ENCODE peak calls at places on chromosomes 3 and 15, in four cellular contexts. O, B, Y and Q are unnamed samples.

GRCh38 chr3:17672506-17672905 is 69.9 kb downstream of the TBC1D5 start:
- DNase-seq in O (no peak), Y (no peak), B (no peak), Q (no peak)

GRCh38 chr15:64315136-64315661 is 40.8 kb downstream of the CSNK1G1 start:
- DNase-seq in Y (no peak), O (no peak), B (no peak), Q (no peak)

GRCh38 chr15:41599061-41599460 is 40.0 kb downstream of the TYRO3 start:
- DNase-seq in B (no peak), Y (no peak), O (no peak), Q (no peak)

GRCh38 chr3:39262842-39263241 is 17.0 kb downstream of the CX3CR1 start:
- DNase-seq in O (no peak), B (no peak), Y (no peak), Q (no peak)

GRCh38 chr3:124157748-124158147 is 165.8 kb upstream of the ROPN1 start:
- DNase-seq in Y (no peak), B (no peak), O (no peak), Q (no peak)

GRCh38 chr3:78847603-78848002 is 920.2 kb downstream of the ROBO1 start:
- DNase-seq in B (no peak), Y (no peak), O (no peak), Q (no peak)

GRCh38 chr3:152961323-152961722 is 126.4 kb downstream of the P2RY1 start:
- DNase-seq in B (no peak), O (no peak), Y (peak), Q (no peak)

GRCh38 chr3:1103525-1103924 is 10.7 kb downstream of the CNTN6 start:
- DNase-seq in O (no peak), Y (no peak), B (no peak), Q (no peak)

GRCh38 chr15:72117698-72118399 is at the start of gene MYO9A:
- DNase-seq in B (peak), O (peak), Y (peak), Q (peak)

GRCh38 chr15:68806220-68807105 is 14.2 kb downstream of the ANP32A start:
- DNase-seq in O (no peak), Y (no peak), B (no peak), Q (no peak)

GRCh38 chr15:77632760-77633133 is at the start of gene LINGO1:
- DNase-seq in Y (peak), O (no peak), B (no peak), Q (peak)

GRCh38 chr3:192830279-192831110 is 87.2 kb downstream of the MB21D2 start:
- DNase-seq in B (no peak), O (no peak), Y (no peak), Q (no peak)

GRCh38 chr15:79849789-79850188 is 47.0 kb downstream of the MTHFS start:
- DNase-seq in B (no peak), Y (peak), O (peak), Q (no peak)

GRCh38 chr3:47542614-47543173 is 29.2 kb upstream of the ELP6 start:
- DNase-seq in Y (peak), B (no peak), O (no peak), Q (no peak)

GRCh38 chr3:54954019-54954418 is 26.2 kb upstream of the LRTM1 start:
- DNase-seq in B (no peak), Y (no peak), O (no peak), Q (no peak)

GRCh38 chr15:60840703-60841411 is 361.9 kb upstream of the ICE2 start:
- DNase-seq in B (no peak), Y (no peak), O (no peak), Q (peak)

GRCh38 chr3:40317061-40317676 is 7.7 kb downstream of the EIF1B start:
- DNase-seq in B (no peak), O (no peak), Y (peak), Q (peak)

GRCh38 chr3:58874248-58874741 is 175.5 kb downstream of the CFAP20DC start:
- DNase-seq in Y (no peak), O (no peak), B (no peak), Q (no peak)

GRCh38 chr3:160016972-160017371 is 28.3 kb downstream of the IL12A start:
- DNase-seq in Y (no peak), B (no peak), O (no peak), Q (no peak)

DNA sequence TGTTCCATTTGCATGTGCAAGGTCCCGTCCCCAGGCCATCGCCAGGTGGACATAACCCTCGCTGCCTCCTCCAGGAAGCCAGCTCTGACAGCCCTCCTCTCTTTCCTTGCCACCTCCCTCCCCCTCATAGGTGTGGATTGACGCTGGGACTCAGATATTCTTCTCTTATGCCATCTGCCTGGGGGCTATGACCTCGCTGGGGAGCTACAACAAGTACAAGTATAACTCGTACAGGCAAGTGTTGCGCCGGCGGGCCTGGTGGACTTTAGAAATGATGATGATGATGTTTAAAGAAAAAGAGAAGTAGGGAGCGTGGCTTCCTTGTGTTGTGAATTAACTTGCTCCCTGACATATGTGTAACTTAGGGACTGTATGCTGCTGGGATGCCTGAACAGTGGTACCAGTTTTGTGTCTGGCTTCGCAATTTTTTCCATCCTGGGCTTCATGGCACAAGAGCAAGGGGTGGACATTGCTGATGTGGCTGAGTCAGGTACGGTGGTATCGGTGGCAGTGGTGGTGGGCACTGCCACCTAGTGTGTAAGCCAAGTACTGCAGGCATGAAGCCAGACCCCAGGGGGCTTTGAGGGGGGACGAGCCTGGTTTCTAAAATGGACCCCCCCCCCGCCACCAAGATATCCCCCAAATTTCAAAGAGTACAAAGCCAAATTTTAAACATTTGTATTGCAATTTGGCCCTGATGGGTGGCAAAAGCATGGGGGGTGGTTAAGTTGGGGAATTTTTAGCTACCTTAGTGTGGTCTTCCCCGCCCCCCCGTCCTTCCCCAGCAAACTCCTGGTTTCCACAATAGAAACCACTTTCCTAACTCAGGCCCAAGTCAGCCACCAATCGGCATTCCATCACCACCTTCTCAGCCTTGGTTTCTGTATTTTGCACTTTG is 65.6 kb downstream of the SLC6A6 start:
- DNase-seq in O (peak), B (no peak), Y (peak), Q (no peak)
- TF ChIP-seq POLR2A in O (no peak), B (no peak), Y (no peak), Q (no peak)

DNA sequence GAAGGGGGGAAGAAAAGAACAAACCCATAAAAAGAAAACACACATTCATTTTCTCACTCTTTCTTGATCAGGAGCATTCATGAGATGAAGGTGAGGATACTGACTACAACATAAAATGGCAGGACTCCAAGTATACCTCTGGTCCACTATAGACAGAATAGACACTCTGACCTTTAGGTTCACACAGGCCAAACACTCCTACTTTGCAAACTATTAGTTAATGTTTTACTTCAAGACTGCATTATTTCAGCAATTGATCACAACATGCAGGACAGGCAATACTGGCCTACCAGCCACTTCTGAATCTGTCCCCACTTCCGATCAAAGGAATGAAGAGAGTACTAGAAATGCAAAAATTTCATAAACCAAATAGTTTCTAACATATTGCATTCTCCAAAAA is 47.0 kb downstream of the LRRFIP2 start:
- DNase-seq in B (no peak), Y (no peak), O (no peak), Q (no peak)
- TF ChIP-seq POLR2A in B (no peak), Y (no peak), O (no peak), Q (no peak)

GRCh38 chr3:187368765-187369450 is 723 bp downstream of the RTP4 start:
- DNase-seq in O (no peak), Y (no peak), B (no peak), Q (no peak)
- TF ChIP-seq POLR2A in O (no peak), Y (no peak), B (no peak), Q (no peak)

GRCh38 chr3:63064216-63064755 is 189.1 kb upstream of the CADPS start:
- DNase-seq in O (no peak), Y (no peak), B (no peak), Q (no peak)
- TF ChIP-seq POLR2A in O (no peak), Y (no peak), B (no peak), Q (no peak)

DNA sequence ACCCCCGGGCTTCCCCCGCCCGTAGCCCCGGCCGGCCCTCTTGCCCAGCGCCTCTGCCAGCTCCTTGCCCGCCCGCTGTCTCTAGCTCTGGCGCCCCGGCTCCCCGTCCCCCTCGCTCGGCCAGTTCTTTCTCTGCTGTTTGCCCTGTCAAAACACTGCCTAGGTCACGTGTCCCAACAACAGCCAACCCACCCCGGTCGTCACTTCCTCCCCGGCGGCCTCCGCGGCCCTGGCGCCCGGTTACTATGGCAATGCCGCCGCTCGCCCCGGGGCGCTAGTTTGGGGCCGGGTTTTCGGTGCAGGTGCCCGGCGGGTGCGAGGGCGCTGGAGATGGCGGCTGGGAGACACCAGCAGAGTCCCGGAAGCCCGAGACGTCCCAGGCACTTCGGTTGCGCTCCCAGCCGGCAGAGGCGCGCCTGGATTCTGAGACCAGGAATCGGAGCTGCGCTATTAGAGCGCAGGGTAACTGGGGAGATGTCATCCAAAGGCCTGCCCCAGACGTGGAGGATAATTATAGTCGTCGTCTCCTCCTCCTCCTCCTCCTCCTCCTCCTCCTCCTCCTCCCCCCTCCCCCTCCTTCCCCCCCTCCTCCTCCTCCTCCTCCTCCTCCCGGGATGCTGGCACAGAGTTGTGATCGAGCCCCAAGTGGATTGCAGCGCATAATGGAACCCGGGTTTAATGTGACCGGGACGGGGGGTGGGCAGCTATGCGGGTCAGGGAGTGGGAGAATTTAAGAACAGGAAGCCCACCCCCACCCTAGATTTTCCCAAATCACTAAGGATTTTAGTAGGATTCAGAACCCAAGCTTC is at the start of gene ATOSA:
- DNase-seq in Y (peak), O (peak), B (peak), Q (peak)
- TF ChIP-seq POLR2A in Y (peak), O (no peak), B (peak), Q (no peak)

GRCh38 chr15:89052474-89052873 is 35.8 kb upstream of the ABHD2 start:
- DNase-seq in B (no peak), O (no peak), Y (no peak), Q (no peak)

GRCh38 chr15:89054873-89055272 is 33.4 kb upstream of the ABHD2 start:
- DNase-seq in B (no peak), O (no peak), Y (no peak), Q (no peak)

GRCh38 chr15:89057506-89058133 is 30.6 kb upstream of the ABHD2 start:
- DNase-seq in Y (peak), B (peak), O (peak), Q (peak)

DNA sequence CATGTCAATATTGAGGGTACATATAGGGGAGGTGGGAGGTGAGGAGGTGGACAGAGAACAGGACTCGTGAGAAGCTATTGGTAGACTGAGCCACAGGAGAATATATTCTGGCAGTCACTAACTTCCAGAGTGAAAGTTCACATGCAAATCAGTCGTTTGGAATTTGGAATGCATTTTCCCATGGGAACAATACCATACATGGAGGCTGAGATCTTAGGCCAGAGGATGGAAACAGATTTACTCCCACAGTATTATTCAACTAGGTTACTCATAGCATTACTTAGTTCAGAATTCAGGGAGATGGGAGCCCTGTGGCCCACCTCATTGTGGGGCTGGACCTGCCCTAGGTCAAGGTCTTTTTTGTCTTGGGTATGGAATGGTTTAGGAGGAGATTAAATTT is 36.4 kb upstream of the ABHD2 start:
- DNase-seq in B (no peak), O (no peak), Y (no peak), Q (no peak)
- TF ChIP-seq POLR2A in B (no peak), O (no peak), Y (no peak), Q (no peak)

GRCh38 chr15:62850791-62851291 is 191.7 kb upstream of the TPM1 start:
- DNase-seq in Y (no peak), B (no peak), O (no peak), Q (no peak)
- TF ChIP-seq POLR2A in Y (no peak), B (no peak), O (no peak), Q (no peak)

GRCh38 chr3:128492353-128493220 is at the start of gene GATA2:
- DNase-seq in B (no peak), Y (peak), O (no peak), Q (peak)
- TF ChIP-seq POLR2A in B (no peak), Y (peak), O (no peak), Q (no peak)

GRCh38 chr15:75712668-75713337 is at the start of gene CSPG4:
- DNase-seq in O (peak), B (no peak), Y (no peak), Q (peak)
- TF ChIP-seq POLR2A in O (no peak), B (no peak), Y (peak), Q (peak)

GRCh38 chr3:57555316-57555715 is 758 bp upstream of the PDE12 start:
- DNase-seq in Y (no peak), O (no peak), B (no peak), Q (no peak)

GRCh38 chr3:57559526-57559925 is 3.5 kb downstream of the PDE12 start:
- DNase-seq in B (no peak), Y (no peak), O (no peak), Q (no peak)

GRCh38 chr3:57555738-57556458 is at the start of gene PDE12:
- DNase-seq in Y (peak), O (peak), B (peak), Q (peak)

GRCh38 chr3:57556459-57557087 is 499 bp downstream of the PDE12 start:
- DNase-seq in O (peak), B (no peak), Y (peak), Q (peak)

GRCh38 chr3:57557088-57557537 is 1.0 kb downstream of the PDE12 start:
- DNase-seq in O (peak), B (no peak), Y (peak), Q (no peak)
- TF ChIP-seq POLR2A in O (no peak), B (no peak), Y (peak), Q (no peak)